ENCODE peak calls at places on chromosomes 1 and 21, in seven cellular contexts. One of them, this sample, is unnamed. For H3K4me1, the result is how much of the 10 kb centered on the place peaks cover.

GRCh38 chr1:24695202-24695974 is 49.9 kb upstream of the CLIC4 start:
- DNase-seq in fibroblast of lung: no peak
- DNase-seq in GM23248: peak
- DNase-seq in mucosa of descending colon: peak
- DNase-seq in CD8-positive, alpha-beta T cell: no peak
- DNase-seq in pancreas: no peak
- DNase-seq in suprapubic skin: no peak
- DNase-seq in this sample: no peak

GRCh38 chr1:54356680-54357147 is 49.5 kb downstream of the SSBP3 start:
- DNase-seq in fibroblast of lung: no peak
- DNase-seq in GM23248: no peak
- DNase-seq in mucosa of descending colon: no peak
- DNase-seq in CD8-positive, alpha-beta T cell: peak
- DNase-seq in pancreas: no peak
- DNase-seq in suprapubic skin: no peak
- DNase-seq in this sample: no peak

GRCh38 chr1:165945911-165946310 is 118.5 kb downstream of the UCK2 start:
- DNase-seq in fibroblast of lung: no peak
- DNase-seq in GM23248: no peak
- DNase-seq in mucosa of descending colon: no peak
- DNase-seq in CD8-positive, alpha-beta T cell: no peak
- DNase-seq in pancreas: no peak
- DNase-seq in suprapubic skin: no peak
- DNase-seq in this sample: peak

GRCh38 chr1:160171352-160171751 is 19.0 kb upstream of the CASQ1 start:
- DNase-seq in fibroblast of lung: peak
- DNase-seq in GM23248: peak
- DNase-seq in mucosa of descending colon: no peak
- DNase-seq in CD8-positive, alpha-beta T cell: no peak
- DNase-seq in pancreas: no peak
- DNase-seq in suprapubic skin: no peak
- DNase-seq in this sample: no peak

GRCh38 chr21:15908187-15908586 is 178.4 kb downstream of the USP25 start:
- DNase-seq in fibroblast of lung: peak
- DNase-seq in GM23248: peak
- DNase-seq in mucosa of descending colon: no peak
- DNase-seq in CD8-positive, alpha-beta T cell: no peak
- DNase-seq in pancreas: no peak
- DNase-seq in suprapubic skin: no peak
- DNase-seq in this sample: no peak

GRCh38 chr1:213704941-213705340 is 282.8 kb upstream of the PROX1 start:
- DNase-seq in fibroblast of lung: no peak
- DNase-seq in GM23248: no peak
- DNase-seq in mucosa of descending colon: no peak
- DNase-seq in CD8-positive, alpha-beta T cell: no peak
- DNase-seq in pancreas: no peak
- DNase-seq in suprapubic skin: no peak
- DNase-seq in this sample: no peak

GRCh38 chr1:47522890-47523811 is 85.3 kb downstream of the FOXD2 start:
- DNase-seq in fibroblast of lung: no peak
- DNase-seq in GM23248: no peak
- DNase-seq in mucosa of descending colon: no peak
- DNase-seq in CD8-positive, alpha-beta T cell: no peak
- DNase-seq in pancreas: no peak
- DNase-seq in suprapubic skin: peak
- DNase-seq in this sample: no peak

GRCh38 chr1:164440222-164440621 is 118.8 kb upstream of the PBX1 start:
- DNase-seq in fibroblast of lung: peak
- DNase-seq in GM23248: peak
- DNase-seq in mucosa of descending colon: no peak
- DNase-seq in CD8-positive, alpha-beta T cell: no peak
- DNase-seq in pancreas: no peak
- DNase-seq in suprapubic skin: no peak
- DNase-seq in this sample: no peak

GRCh38 chr1:195828322-195828721 is 779.9 kb downstream of the KCNT2 start:
- DNase-seq in fibroblast of lung: no peak
- DNase-seq in GM23248: no peak
- DNase-seq in mucosa of descending colon: no peak
- DNase-seq in CD8-positive, alpha-beta T cell: no peak
- DNase-seq in pancreas: no peak
- DNase-seq in suprapubic skin: no peak
- DNase-seq in this sample: no peak

DNA sequence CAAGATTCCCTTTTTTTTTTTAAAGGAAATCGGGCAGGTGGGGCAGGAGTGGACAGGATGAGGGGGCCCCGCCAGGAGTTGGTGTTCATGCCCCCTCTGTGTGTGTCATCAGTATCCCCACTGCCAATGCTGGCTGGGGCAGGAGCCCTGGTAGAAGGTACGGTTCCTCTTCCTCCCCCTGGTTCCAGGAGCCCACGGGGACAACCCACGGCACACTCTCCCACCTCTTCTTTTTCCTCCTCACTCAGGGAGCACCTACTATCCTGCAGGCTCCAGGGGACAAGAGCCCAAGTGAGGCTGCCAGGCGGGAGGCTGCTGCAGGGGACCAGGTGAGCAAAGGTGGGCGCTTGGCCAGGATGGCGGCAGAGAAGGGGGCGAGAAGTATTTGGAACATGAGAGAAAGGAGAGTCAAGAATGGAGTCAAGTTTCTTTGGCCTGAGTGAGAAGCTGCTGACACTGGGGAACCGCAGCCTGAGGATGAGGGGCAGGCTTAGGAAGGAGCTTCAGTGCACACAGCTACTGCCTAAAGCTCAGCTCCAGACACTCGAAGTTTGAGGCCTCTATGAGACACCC is 26.5 kb downstream of the ECE1 start:
- DNase-seq in fibroblast of lung: no peak
- DNase-seq in GM23248: no peak
- DNase-seq in mucosa of descending colon: no peak
- DNase-seq in CD8-positive, alpha-beta T cell: no peak
- DNase-seq in pancreas: peak
- DNase-seq in suprapubic skin: no peak
- DNase-seq in this sample: no peak
- H3K4me1 ChIP-seq in fibroblast of lung: half or more
- H3K4me1 ChIP-seq in GM23248: under half
- H3K4me1 ChIP-seq in mucosa of descending colon: under half
- H3K4me1 ChIP-seq in CD8-positive, alpha-beta T cell: under half
- H3K4me1 ChIP-seq in pancreas: under half
- H3K4me1 ChIP-seq in suprapubic skin: under half
- H3K4me1 ChIP-seq in this sample: half or more

DNA sequence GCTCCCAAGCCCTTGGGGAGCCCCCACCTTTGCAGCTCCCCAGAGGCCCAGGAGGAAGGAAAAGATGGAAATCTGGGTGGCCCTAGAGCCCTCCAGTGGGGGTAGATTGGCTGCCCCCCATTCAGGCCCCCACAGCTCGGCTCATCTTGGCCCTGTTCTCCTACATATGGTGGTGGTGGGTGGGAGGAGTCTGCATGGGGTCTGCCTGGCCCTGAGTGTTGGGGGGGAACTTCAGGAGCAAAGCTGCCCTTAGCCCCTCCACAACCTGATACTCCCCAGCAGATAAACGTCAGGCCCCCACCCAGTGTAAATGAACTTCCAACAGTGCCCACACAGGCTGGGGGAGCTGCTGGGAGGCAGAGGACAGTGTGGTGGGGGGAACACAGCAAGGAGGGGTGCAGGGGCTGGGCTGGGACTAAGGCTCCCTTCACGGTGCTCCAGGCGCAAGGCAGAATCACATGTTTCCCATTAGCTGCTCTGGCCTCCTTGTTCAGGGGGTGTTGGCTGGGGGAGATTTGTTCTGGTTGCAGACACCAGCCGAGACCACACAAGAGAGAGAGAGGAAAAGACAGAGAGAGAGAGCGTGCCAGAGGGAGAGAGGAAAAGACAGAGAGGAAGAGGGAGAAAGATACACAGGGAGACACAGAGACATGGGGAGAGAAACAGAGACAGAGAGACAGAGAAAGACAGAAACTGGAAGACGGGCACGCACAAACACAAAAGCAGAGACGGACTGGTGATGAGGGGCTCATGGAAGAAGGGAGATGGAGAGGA is 42.6 kb downstream of the AHDC1 start:
- DNase-seq in fibroblast of lung: no peak
- DNase-seq in GM23248: no peak
- DNase-seq in mucosa of descending colon: no peak
- DNase-seq in CD8-positive, alpha-beta T cell: no peak
- DNase-seq in pancreas: no peak
- DNase-seq in suprapubic skin: no peak
- DNase-seq in this sample: no peak
- H3K4me1 ChIP-seq in fibroblast of lung: half or more
- H3K4me1 ChIP-seq in GM23248: under half
- H3K4me1 ChIP-seq in mucosa of descending colon: under half
- H3K4me1 ChIP-seq in CD8-positive, alpha-beta T cell: under half
- H3K4me1 ChIP-seq in pancreas: under half
- H3K4me1 ChIP-seq in suprapubic skin: half or more
- H3K4me1 ChIP-seq in this sample: half or more

GRCh38 chr1:89822109-89822962 is 1.5 kb downstream of the LRRC8D start:
- DNase-seq in fibroblast of lung: no peak
- DNase-seq in GM23248: no peak
- DNase-seq in mucosa of descending colon: peak
- DNase-seq in CD8-positive, alpha-beta T cell: no peak
- DNase-seq in pancreas: no peak
- DNase-seq in suprapubic skin: no peak
- DNase-seq in this sample: no peak

GRCh38 chr1:89823679-89824292 is 3.0 kb downstream of the LRRC8D start:
- DNase-seq in fibroblast of lung: no peak
- DNase-seq in GM23248: peak
- DNase-seq in mucosa of descending colon: no peak
- DNase-seq in CD8-positive, alpha-beta T cell: no peak
- DNase-seq in pancreas: no peak
- DNase-seq in suprapubic skin: no peak
- DNase-seq in this sample: no peak

GRCh38 chr1:89821322-89822108 is 683 bp downstream of the LRRC8D start:
- DNase-seq in fibroblast of lung: peak
- DNase-seq in GM23248: peak
- DNase-seq in mucosa of descending colon: peak
- DNase-seq in CD8-positive, alpha-beta T cell: peak
- DNase-seq in pancreas: peak
- DNase-seq in suprapubic skin: peak
- DNase-seq in this sample: no peak

GRCh38 chr1:89822999-89823628 is 2.3 kb downstream of the LRRC8D start:
- DNase-seq in fibroblast of lung: no peak
- DNase-seq in GM23248: peak
- DNase-seq in mucosa of descending colon: no peak
- DNase-seq in CD8-positive, alpha-beta T cell: no peak
- DNase-seq in pancreas: no peak
- DNase-seq in suprapubic skin: no peak
- DNase-seq in this sample: no peak

DNA sequence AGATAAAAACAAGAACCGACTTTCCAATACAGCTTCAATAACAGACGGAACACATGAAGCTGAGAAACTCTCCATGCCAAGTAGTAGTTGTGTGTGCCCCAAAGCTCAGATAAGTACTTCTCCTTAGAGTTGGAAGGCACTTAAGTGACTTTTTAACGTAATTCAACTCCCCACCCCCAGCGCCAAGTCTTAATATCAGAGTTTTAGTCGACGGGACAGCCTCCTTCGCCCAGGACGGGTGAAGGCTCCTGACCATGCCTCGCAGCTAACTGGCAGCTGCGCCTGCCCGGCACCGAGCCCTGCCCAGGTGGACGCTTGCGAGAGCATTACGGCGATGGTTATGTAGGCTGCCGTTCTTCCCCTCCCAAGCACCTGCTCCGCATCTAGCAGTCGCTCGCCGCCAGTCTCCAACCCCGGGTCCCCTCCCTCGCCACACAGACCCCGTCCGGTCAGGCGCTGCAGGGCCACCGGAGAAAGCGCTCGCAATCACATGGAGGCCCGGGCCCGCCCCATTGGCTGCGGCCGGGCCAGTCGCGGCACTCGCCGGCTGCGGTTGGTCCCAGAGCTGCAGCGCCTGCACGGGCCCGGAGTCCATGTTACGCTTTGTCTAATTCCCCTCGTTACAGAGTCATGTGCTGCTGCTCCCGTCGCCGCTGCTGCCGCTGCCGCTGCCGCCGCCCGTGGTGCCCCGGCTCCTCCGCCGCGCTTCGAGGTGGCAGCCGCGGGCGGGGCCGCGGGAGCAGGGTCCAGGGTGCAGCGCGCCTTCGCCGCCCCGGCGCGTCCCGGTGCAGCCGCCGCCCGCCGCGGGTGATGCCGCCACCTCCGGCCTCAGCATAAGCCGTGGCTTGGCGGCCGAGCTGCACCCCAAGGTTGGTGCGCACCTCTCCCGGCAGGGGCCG is at the start of gene LRRC8D:
- DNase-seq in fibroblast of lung: peak
- DNase-seq in GM23248: peak
- DNase-seq in mucosa of descending colon: peak
- DNase-seq in CD8-positive, alpha-beta T cell: peak
- DNase-seq in pancreas: peak
- DNase-seq in suprapubic skin: peak
- DNase-seq in this sample: peak
- H3K4me1 ChIP-seq in fibroblast of lung: under half
- H3K4me1 ChIP-seq in GM23248: under half
- H3K4me1 ChIP-seq in mucosa of descending colon: under half
- H3K4me1 ChIP-seq in CD8-positive, alpha-beta T cell: under half
- H3K4me1 ChIP-seq in pancreas: under half
- H3K4me1 ChIP-seq in suprapubic skin: under half
- H3K4me1 ChIP-seq in this sample: under half

GRCh38 chr1:35558374-35559316 is 1.0 kb downstream of the NCDN start:
- DNase-seq in fibroblast of lung: no peak
- DNase-seq in GM23248: peak
- DNase-seq in mucosa of descending colon: no peak
- DNase-seq in CD8-positive, alpha-beta T cell: no peak
- DNase-seq in pancreas: peak
- DNase-seq in suprapubic skin: peak
- DNase-seq in this sample: no peak
- H3K4me1 ChIP-seq in fibroblast of lung: under half
- H3K4me1 ChIP-seq in GM23248: under half
- H3K4me1 ChIP-seq in mucosa of descending colon: under half
- H3K4me1 ChIP-seq in CD8-positive, alpha-beta T cell: under half
- H3K4me1 ChIP-seq in pancreas: under half
- H3K4me1 ChIP-seq in suprapubic skin: half or more
- H3K4me1 ChIP-seq in this sample: half or more

DNA sequence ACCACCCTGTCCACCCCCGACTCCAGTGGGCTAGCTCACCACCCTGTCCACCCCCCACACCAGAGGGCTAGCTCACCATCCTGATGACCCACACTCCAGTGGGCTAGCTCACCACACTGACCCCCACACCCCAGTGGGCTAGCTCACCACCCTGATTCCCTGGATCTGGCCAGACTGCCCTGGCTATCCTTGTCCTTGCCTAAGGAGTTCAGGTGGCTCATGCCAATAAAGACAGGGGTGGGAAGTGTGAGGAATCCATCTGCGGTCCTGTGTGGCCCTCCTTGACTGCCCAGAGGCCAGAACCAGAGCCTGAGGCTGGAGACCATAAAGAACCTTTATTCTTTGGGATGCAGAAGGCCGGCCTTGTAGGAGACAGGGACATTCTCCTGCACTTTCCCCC is 3.6 kb downstream of the PADI1 start:
- DNase-seq in fibroblast of lung: no peak
- DNase-seq in GM23248: no peak
- DNase-seq in mucosa of descending colon: no peak
- DNase-seq in CD8-positive, alpha-beta T cell: no peak
- DNase-seq in pancreas: no peak
- DNase-seq in suprapubic skin: no peak
- DNase-seq in this sample: no peak
- H3K4me1 ChIP-seq in fibroblast of lung: under half
- H3K4me1 ChIP-seq in GM23248: under half
- H3K4me1 ChIP-seq in mucosa of descending colon: under half
- H3K4me1 ChIP-seq in CD8-positive, alpha-beta T cell: under half
- H3K4me1 ChIP-seq in pancreas: under half
- H3K4me1 ChIP-seq in suprapubic skin: under half
- H3K4me1 ChIP-seq in this sample: under half

This sample was measured in esophagus muscularis mucosa.